ENCODE peak calls at places on chromosome 21, in ten cellular contexts. Y is uterus, W is adrenal gland, J is fibroblast of mammary gland, Q is heart right ventricle, H is retinal pigment epithelial cell, N is fibroblast of lung, T is mammary epithelial cell, X is lower lobe of right lung, P is prostate gland. F is an unnamed sample.
A peak's percentile ranks its signal among the peaks of the same experiment; 100 is the strongest.

GRCh38 chr21:29233611-29234540 is 64.8 kb upstream of the BACH1 start:
- DNase-seq in Y (no peak), T (peak; percentile 39), X (no peak), N (no peak), Q (no peak), H (no peak), W (no peak), J (no peak), P (no peak), F (no peak)

GRCh38 chr21:45299864-45300785 is 12.4 kb upstream of the POFUT2 start:
- DNase-seq in T (no peak), X (peak; percentile 32), Q (no peak), Y (peak; percentile 19), P (no peak), J (no peak), H (peak; percentile 72), W (no peak), N (peak; percentile 87), F (no peak)

GRCh38 chr21:26964379-26964778 is 2.5 kb downstream of the ADAMTS5 start:
- DNase-seq in J (peak; percentile 75), P (no peak), X (no peak), Q (peak; percentile 52), T (no peak), H (no peak), Y (peak; percentile 86), W (no peak), N (no peak), F (peak; percentile 91)

GRCh38 chr21:46120301-46121285 is 22.7 kb downstream of the COL6A2 start:
- DNase-seq in T (no peak), J (peak; percentile 11), Q (peak; percentile 3), H (no peak), N (no peak), Y (peak; percentile 16), P (no peak), X (peak; percentile 33), W (peak; percentile 30), F (no peak)

GRCh38 chr21:44083631-44084291 is 23.4 kb upstream of the PWP2 start:
- DNase-seq in T (no peak), W (no peak), X (no peak), N (no peak), Y (no peak), J (no peak), P (no peak), Q (no peak), H (no peak), F (no peak)

GRCh38 chr21:46253610-46254124 is 25.1 kb upstream of the LSS start:
- DNase-seq in N (no peak), J (peak; percentile 40), Q (no peak), W (no peak), X (no peak), T (no peak), Y (no peak), P (no peak), H (no peak), F (no peak)

GRCh38 chr21:45830221-45830640 is 151.3 kb upstream of the COL6A1 start:
- DNase-seq in W (peak; percentile 90), X (no peak), N (no peak), Q (no peak), P (no peak), H (no peak), Y (no peak), J (no peak), T (no peak), F (no peak)

GRCh38 chr21:41369105-41369914 is 7.5 kb downstream of the MX2 start:
- DNase-seq in H (no peak), P (no peak), X (peak; percentile 60), Q (peak; percentile 65), N (no peak), Y (peak; percentile 31), W (peak; percentile 48), T (no peak), J (peak; percentile 31), F (no peak)

GRCh38 chr21:34129039-34129891 is 55.9 kb downstream of the MRPS6 start:
- DNase-seq in H (peak; percentile 80), T (peak; percentile 41), J (peak; percentile 91), P (peak; percentile 69), W (peak; percentile 90), X (no peak), Y (peak; percentile 59), N (peak; percentile 89), Q (peak; percentile 79), F (peak; percentile 88)

GRCh38 chr21:33940164-33940563 is 24.6 kb upstream of the ATP5PO start:
- DNase-seq in P (no peak), Q (no peak), W (no peak), Y (no peak), J (peak; percentile 95), H (no peak), T (no peak), X (no peak), N (peak; percentile 79), F (peak; percentile 75)

GRCh38 chr21:35002879-35003722 is 46.0 kb downstream of the RUNX1 start:
- DNase-seq in H (no peak), Q (no peak), X (no peak), Y (no peak), N (peak; percentile 94), W (no peak), J (peak; percentile 90), P (no peak), T (peak; percentile 66), F (peak; percentile 83)

GRCh38 chr21:20424943-20425342 is 573.3 kb upstream of the NCAM2 start:
- DNase-seq in N (no peak), H (no peak), T (no peak), X (no peak), Y (no peak), Q (no peak), J (no peak), W (no peak), P (no peak), F (no peak)

GRCh38 chr21:33007747-33008146 is 18.0 kb upstream of the OLIG2 start:
- DNase-seq in J (peak; percentile 20), N (no peak), T (no peak), X (no peak), P (no peak), W (peak; percentile 37), Y (no peak), Q (no peak), H (no peak), F (no peak)

GRCh38 chr21:17514124-17514481 is 1.3 kb downstream of the CXADR start:
- DNase-seq in Y (no peak), J (no peak), P (peak; percentile 10), T (peak; percentile 36), X (no peak), Q (no peak), N (peak; percentile 60), W (no peak), H (peak; percentile 43), F (no peak)
- TF ChIP-seq CTCF in Y (no peak), J (no peak), P (no peak), T (no peak), X (no peak), Q (no peak), N (no peak), W (no peak), H (no peak), F (no peak)

GRCh38 chr21:36948686-36949085 is 17.8 kb downstream of the HLCS start:
- DNase-seq in X (no peak), Q (no peak), J (peak; percentile 45), Y (no peak), N (no peak), T (no peak), H (no peak), W (no peak), P (no peak), F (no peak)

GRCh38 chr21:36949171-36950141 is 17.0 kb downstream of the HLCS start:
- DNase-seq in P (no peak), J (peak; percentile 3), Y (no peak), W (no peak), H (no peak), N (no peak), X (no peak), T (peak; percentile 76), Q (no peak), F (no peak)

GRCh38 chr21:36945496-36946138 is 20.9 kb downstream of the HLCS start:
- DNase-seq in T (no peak), Y (no peak), P (no peak), W (peak; percentile 13), X (no peak), Q (no peak), H (no peak), N (peak; percentile 48), J (peak; percentile 39), F (peak; percentile 12)

DNA sequence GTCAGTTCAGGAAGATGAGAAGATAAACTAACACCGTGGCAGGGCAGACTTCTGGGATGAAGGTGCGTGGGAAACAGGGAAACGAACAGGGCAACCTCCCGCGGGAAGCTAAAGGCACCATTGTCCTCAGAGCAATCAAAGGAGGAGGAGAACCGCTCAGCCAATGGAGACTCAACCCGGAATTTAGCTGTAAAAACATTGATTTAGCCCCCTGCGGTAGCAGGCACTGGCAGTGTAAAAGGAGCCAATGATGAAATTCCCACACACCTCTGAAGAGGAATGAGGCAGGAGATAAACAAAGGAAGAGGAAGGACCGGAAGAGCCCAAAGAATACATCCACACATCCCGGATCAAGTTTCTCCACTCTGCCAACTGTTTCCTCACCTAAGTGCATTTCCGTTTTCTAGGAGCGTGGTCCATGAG is 19.5 kb downstream of the HLCS start:
- DNase-seq in W (no peak), X (no peak), J (no peak), H (no peak), T (no peak), P (no peak), Y (no peak), N (no peak), Q (no peak), F (no peak)
- H3K4me3 ChIP-seq in W (no peak overlapping the region), X (no peak overlapping the region), J (no peak overlapping the region), H (no peak overlapping the region), T (no peak overlapping the region), P (no peak overlapping the region), Y (no peak overlapping the region), N (no peak overlapping the region), Q (no peak overlapping the region), F (no peak overlapping the region)

DNA sequence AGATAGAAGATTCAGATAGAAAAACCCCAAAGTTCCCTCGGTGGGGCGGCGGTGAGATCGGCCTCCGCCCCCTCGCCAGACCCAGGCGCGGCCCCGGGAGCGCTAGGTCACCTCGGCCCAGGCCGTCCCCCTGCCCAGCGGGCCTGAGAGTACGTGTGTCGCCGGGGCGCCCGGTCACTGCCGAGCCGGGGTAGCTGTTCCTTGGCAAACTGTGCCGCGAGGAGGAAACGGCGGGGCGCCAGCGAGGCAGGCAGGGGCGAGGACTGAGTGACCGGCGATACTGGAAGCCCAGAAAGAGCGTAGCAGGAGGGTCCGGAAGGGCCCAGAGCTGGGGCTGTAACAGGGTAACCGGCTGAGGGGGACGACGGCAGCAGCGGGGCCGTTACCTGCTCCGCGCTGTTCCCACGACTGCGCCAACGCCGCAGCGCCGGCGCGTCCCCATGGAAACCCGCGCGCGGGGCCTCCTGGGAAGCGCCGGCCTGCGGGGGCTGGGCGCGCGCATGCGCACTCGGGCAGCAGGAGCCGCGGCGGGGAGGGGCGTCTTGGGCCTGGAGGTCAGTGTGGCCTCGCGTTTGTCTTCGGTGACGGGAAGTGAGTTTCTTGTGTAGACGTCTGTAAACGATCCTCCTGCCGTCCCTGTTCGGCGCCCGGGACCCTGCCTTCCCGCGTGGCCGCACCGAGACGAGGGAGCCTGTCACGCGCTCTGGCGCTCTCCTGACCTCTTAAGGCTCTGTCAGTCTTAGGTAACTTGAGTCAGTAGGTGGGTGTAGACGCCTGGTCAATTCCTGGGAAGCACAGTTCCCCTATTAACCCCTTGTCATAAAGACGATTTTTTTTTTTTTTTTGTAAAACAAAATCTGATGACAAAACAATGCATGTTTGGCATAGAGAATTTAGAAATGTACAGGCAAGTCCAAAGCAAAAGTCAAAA is at the start of gene LCA5L:
- DNase-seq in X (peak; percentile 94), Q (peak; percentile 90), Y (peak; percentile 92), T (peak; percentile 84), W (peak; percentile 97), H (no peak), P (peak; percentile 83), J (peak; percentile 84), N (peak; percentile 84), F (peak; percentile 88)
- TF ChIP-seq CTCF in X (no peak), Q (peak; percentile 25), Y (no peak), T (no peak), W (no peak), H (no peak), P (no peak), J (no peak), N (peak; percentile 24), F (peak; percentile 29)

GRCh38 chr21:16241500-16241963 is 511.8 kb downstream of the USP25 start:
- DNase-seq in X (no peak), P (no peak), Q (no peak), J (peak; percentile 12), W (no peak), Y (no peak), T (no peak), N (no peak), H (no peak), F (peak; percentile 71)
- H3K4me3 ChIP-seq in X (no peak overlapping the region), P (no peak overlapping the region), Q (no peak overlapping the region), J (no peak overlapping the region), W (no peak overlapping the region), Y (no peak overlapping the region), T (no peak overlapping the region), N (no peak overlapping the region), H (no peak overlapping the region), F (no peak overlapping the region)